ENCODE peak calls at places on chromosomes 2 and 18, in four cellular contexts. R, P, J and D are unnamed samples.

GRCh38 chr2:164479460-164479859 is 141.8 kb downstream of the GRB14 start:
- DNase-seq in R (no peak), P (peak), J (no peak), D (no peak)

GRCh38 chr18:44149706-44150105 is 531.0 kb upstream of the SETBP1 start:
- DNase-seq in R (no peak), P (peak), J (no peak), D (no peak)

GRCh38 chr2:138157372-138157771 is 193.1 kb downstream of the HNMT start:
- DNase-seq in R (no peak), P (no peak), J (no peak), D (no peak)

GRCh38 chr2:30912056-30912455 is 104.8 kb upstream of the CAPN13 start:
- DNase-seq in R (no peak), P (no peak), J (no peak), D (no peak)

GRCh38 chr2:1686784-1687105 is 57.6 kb downstream of the PXDN start:
- DNase-seq in R (no peak), P (no peak), J (no peak), D (no peak)

GRCh38 chr18:54924948-54925347 is 34.3 kb downstream of the CCDC68 start:
- DNase-seq in R (no peak), P (peak), J (no peak), D (no peak)

GRCh38 chr2:105683145-105683544 is 61.6 kb upstream of the NCK2 start:
- DNase-seq in R (no peak), P (no peak), J (no peak), D (no peak)

GRCh38 chr2:73611867-73612266 is 30.4 kb downstream of the NAT8 start:
- DNase-seq in R (no peak), P (no peak), J (no peak), D (no peak)

GRCh38 chr2:98473995-98474780 is 29.5 kb downstream of the INPP4A start:
- DNase-seq in R (no peak), P (no peak), J (no peak), D (no peak)

GRCh38 chr2:111912547-111912946 is 14.1 kb downstream of the MERTK start:
- DNase-seq in R (no peak), P (no peak), J (no peak), D (no peak)

GRCh38 chr2:140770645-140771044 is 1360.2 kb downstream of the LRP1B start:
- DNase-seq in R (no peak), P (no peak), J (no peak), D (no peak)

GRCh38 chr2:120525056-120526046 is 179.4 kb downstream of the INHBB start:
- DNase-seq in R (no peak), P (peak), J (no peak), D (no peak)

GRCh38 chr2:12251749-12252148 is 465.0 kb upstream of the TRIB2 start:
- DNase-seq in R (no peak), P (no peak), J (no peak), D (no peak)

GRCh38 chr18:35862115-35862640 is 110.3 kb upstream of the RMP24 start:
- DNase-seq in R (no peak), P (no peak), J (no peak), D (no peak)

GRCh38 chr18:22348521-22349316 is 69.0 kb downstream of the CTAGE1 start:
- DNase-seq in R (peak), P (peak), J (peak), D (peak)

GRCh38 chr2:149715005-149715592 is 127.5 kb upstream of the MMADHC start:
- DNase-seq in R (no peak), P (peak), J (no peak), D (no peak)
- TF ChIP-seq CTCF in R (peak), P (peak), J (peak), D (peak)

DNA sequence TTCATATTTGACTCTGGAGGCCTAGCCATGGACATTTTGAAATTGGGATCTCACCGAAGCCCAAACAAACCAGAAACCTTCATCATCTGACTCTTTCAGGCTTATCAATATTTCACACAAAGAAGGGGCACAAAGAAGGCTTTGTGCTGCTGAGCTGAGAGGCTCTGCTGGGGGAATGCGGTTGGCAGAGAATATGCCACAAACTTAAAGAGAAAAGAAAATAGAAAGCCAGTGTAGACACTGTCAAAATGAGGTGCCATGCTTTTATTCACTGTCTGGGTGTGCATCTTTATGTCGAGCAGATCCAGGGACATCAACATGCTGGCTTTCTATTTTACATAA is 162.6 kb downstream of the QPCT start:
- DNase-seq in R (no peak), P (no peak), J (no peak), D (no peak)
- H3K27ac ChIP-seq in R (peak), P (no peak), J (peak), D (no peak)

DNA sequence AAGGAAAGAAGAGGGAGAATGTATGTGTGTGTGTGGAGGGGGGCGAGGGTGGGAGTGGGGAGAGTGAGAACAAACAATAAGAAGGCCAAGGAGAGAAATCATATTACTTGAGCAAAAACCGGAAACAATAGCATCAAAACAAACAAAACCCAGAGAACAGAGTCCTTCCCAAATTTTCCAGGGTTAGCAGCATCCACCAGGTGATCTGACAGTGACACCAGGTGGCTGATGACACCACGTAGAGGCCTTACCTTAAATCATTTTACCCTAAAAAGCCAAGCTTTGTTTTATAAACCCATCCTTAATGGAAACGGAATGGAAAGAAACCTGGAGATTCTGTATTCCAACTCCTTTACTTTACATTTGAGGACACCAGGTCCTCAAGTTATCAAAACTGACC is 42.9 kb downstream of the CDCA7 start:
- DNase-seq in R (no peak), P (no peak), J (no peak), D (no peak)
- TF ChIP-seq CTCF in R (peak), P (no peak), J (no peak), D (no peak)

GRCh38 chr2:10329880-10330699 is 27.4 kb downstream of the HPCAL1 start:
- DNase-seq in R (no peak), P (peak), J (no peak), D (no peak)

GRCh38 chr2:10331033-10331701 is 28.5 kb downstream of the HPCAL1 start:
- DNase-seq in R (peak), P (peak), J (peak), D (no peak)

GRCh38 chr2:10331702-10332401 is 29.1 kb downstream of the HPCAL1 start:
- DNase-seq in R (no peak), P (no peak), J (no peak), D (no peak)

GRCh38 chr2:10329584-10329879 is 26.8 kb downstream of the HPCAL1 start:
- DNase-seq in R (no peak), P (no peak), J (no peak), D (no peak)

GRCh38 chr2:10330700-10331032 is 28.0 kb downstream of the HPCAL1 start:
- DNase-seq in R (no peak), P (no peak), J (no peak), D (no peak)
- H3K27ac ChIP-seq in R (peak), P (peak), J (no peak), D (no peak)

DNA sequence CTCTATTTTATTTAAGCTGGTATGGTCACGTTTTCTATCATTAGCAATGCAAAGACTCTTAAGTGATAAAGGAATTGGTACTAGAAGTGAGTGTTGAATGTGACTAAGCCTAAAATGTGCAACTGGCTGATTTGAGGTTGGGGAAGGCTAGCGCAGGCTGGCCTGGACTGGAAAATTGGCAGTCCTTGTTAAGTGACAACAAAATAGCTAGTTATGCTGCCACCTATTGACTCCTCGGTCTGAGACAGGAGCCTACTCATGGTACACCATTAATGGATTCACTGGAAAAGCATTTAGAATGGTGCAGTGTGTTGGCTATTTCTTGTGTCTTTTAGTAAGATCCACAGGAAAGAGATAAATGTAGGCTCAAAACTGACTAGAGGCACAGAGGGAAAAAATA is 5.7 kb upstream of the WIPF1 start:
- DNase-seq in R (no peak), P (peak), J (peak), D (no peak)
- TF ChIP-seq CTCF in R (peak), P (peak), J (peak), D (no peak)

DNA sequence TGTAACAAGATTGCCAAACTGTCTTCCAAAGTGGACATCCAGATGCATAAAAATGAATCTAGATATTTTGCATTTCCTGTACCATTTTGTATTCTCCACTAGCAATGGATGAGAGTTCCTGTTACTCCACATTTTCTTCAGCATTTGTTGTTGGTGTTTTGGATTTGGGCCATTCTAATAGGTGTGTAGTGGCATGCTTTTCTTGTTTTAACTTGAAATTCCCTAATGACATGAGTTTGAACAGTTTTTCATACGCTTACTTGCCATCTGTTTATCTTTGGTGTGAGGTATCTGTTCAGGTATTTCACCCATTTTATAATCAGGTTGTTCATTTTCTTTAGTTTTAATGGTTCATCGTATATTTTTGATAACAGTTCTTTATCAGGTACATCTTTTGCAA is 73.9 kb downstream of the UBE2E3 start:
- DNase-seq in R (no peak), P (no peak), J (no peak), D (no peak)
- H3K27ac ChIP-seq in R (no peak), P (no peak), J (no peak), D (no peak)

DNA sequence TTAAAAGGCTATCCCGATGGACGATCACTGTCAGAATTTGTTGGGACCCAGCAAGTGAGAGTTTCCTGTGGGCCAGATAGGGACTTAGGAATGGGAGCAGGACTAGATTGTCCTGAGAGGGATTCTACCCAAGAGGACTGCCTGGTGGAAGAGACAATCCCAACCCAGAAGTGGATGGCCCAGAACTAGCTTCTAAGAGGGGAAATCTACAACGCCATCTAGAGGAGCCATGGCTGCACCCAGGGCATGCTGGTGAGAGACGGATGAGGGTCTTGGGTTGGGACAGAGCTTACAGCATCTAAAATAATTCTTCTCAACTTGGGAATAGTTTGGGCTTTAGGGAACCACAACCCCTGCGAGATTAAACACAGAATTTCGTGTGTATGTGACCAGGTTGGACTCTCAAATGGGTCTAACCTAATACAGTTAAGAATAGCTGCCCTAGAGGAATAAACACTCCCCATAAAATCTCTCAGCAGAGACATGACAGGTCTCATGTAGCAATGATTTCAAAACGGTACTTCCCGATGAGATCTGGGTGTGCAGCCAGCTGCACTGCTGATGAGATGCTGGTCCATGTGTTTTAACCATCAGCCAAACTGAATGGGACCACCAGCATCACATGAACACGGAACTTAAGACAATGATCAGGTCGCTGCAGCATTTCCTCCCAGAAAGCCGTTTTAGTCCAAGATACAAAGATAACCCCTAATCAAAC is 50.8 kb downstream of the CCBE1 start:
- DNase-seq in R (no peak), P (no peak), J (no peak), D (no peak)
- TF ChIP-seq CTCF in R (no peak), P (no peak), J (no peak), D (no peak)

DNA sequence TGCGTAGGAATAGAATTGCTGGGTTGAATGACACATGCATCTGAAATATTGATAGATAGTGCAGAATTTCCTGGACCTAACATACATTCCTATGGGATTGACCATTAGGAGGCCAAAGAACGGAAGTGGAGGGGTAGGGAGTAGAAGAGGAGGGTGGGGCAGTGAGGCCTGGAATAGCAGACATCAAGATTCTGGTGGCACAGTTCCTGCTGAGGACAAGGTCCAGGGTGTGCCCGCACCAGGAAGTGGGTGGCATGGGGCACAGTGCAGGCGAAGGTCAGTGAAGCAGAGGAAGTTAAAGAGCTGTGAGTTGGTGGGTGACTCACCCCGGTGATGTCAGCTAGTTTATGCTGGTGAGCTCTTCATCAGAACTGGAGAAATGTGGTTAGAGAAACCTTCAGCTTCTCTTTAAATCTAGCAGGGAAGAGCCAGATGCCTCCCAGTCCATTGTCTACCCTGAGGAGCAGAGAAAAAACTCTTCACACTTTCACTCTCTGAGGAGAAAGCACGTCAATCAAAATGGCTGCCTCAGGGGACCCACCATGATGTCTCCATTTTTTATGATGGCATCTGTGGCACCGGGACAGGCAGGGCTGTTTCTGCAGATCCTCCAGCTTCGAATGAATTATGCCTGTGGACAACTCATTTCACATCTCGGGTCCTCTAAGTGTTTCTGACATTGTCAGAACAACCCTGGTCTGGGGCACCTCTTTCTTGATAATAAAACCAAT is 55.9 kb upstream of the CTLA4 start:
- DNase-seq in R (peak), P (peak), J (peak), D (peak)
- H3K27ac ChIP-seq in R (peak), P (peak), J (peak), D (peak)

DNA sequence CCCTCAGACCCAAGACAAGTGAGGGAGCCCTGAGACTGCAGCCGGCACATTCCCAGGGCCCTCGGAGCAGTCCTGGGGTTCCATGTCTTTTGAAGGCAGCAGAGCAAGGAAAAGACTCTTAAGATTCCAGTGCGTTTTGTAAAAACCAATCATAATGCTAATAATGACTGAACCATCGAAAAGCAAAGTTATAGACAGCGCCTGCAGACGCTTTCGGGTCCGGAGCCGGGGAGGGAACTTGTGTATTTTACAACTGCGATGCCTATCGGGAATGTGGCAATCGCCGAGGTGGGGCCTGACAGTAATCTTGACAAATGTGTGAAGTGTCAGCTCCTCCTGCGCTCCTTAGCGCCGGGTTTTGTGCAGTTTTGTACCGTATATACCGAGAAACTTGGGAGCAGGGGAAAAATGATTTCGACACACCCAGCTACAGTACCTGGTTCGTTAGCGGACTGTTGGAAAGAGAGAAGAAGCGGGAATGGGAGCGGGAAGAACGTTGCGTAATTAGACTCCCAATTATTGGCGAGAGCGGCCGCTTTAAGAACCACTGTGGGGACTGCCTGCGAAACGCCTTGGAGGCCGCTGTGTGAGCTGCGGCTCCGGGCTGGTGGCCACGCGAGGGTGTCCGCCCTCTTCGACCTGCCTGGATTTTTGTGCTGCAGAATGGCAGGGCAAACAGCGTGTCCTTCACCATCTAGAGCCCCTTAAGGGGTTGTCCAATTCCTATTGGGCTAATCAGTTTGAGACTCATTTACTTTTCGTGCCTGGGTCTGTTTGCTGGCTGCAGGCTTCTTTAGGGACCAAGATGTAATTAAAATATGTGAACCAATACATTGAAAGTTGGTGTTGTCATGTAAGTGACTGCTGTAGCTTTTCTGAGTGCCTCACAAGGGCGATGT is 2.4 kb downstream of the EPAS1 start:
- DNase-seq in R (peak), P (peak), J (peak), D (peak)
- TF ChIP-seq CTCF in R (no peak), P (no peak), J (no peak), D (no peak)